ENCODE peak calls at places on chromosome 1, in four cellular contexts. O is endodermal cell, I is right atrium auricular region, G is colonic mucosa. Z is an unnamed sample.
A peak's percentile ranks its signal among the peaks of the same experiment; 100 is the strongest.

GRCh38 chr1:181398544-181398943 is 84.8 kb upstream of the CACNA1E start:
- DNase-seq in G (no peak), I (no peak), O (peak; percentile 20), Z (no peak)

GRCh38 chr1:21647431-21648373 is 21.5 kb downstream of the RAP1GAP start:
- DNase-seq in I (no peak), G (peak; percentile 71), O (peak; percentile 98), Z (peak; percentile 98)

GRCh38 chr1:67134692-67135091 is at the start of gene C1orf141:
- DNase-seq in I (no peak), O (peak; percentile 83), G (no peak), Z (no peak)

GRCh38 chr1:9121891-9122409 is 7.0 kb downstream of the GPR157 start:
- DNase-seq in O (no peak), G (no peak), I (no peak), Z (no peak)

GRCh38 chr1:23393706-23394105 is 24.1 kb upstream of the ZNF436 start:
- DNase-seq in G (no peak), O (peak; percentile 47), I (peak; percentile 73), Z (peak; percentile 80)

GRCh38 chr1:192907545-192908243 is 98.9 kb downstream of the RGS2 start:
- DNase-seq in G (no peak), I (no peak), O (no peak), Z (no peak)

GRCh38 chr1:19987719-19988118 is 8.3 kb upstream of the PLA2G2A start:
- DNase-seq in G (no peak), I (no peak), O (no peak), Z (no peak)

GRCh38 chr1:10122926-10123325 is 87.4 kb upstream of the KIF1B start:
- DNase-seq in O (no peak), I (no peak), G (no peak), Z (peak; percentile 94)

GRCh38 chr1:177190308-177190970 is 19.7 kb downstream of the BRINP2 start:
- DNase-seq in I (no peak), O (no peak), G (no peak), Z (no peak)

GRCh38 chr1:214280386-214281029 is 451 bp upstream of the SMYD2 start:
- DNase-seq in O (peak; percentile 83), G (peak; percentile 59), I (peak; percentile 75), Z (no peak)

GRCh38 chr1:43622471-43622870 is 27.5 kb upstream of the KDM4A start:
- DNase-seq in O (no peak), I (no peak), G (no peak), Z (peak; percentile 98)

GRCh38 chr1:41726899-41727748 is 191.6 kb downstream of the HIVEP3 start:
- DNase-seq in G (peak; percentile 38), O (peak; percentile 68), I (peak; percentile 78), Z (peak; percentile 83)

GRCh38 chr1:243799908-243800307 is 50.1 kb downstream of the AKT3 start:
- DNase-seq in I (no peak), O (no peak), G (no peak), Z (peak; percentile 25)

GRCh38 chr1:149884433-149885363 is 14.7 kb upstream of the BOLA1 start:
- DNase-seq in I (peak; percentile 58), G (peak; percentile 27), O (peak; percentile 61), Z (no peak)

GRCh38 chr1:70091811-70092210 is 113.6 kb downstream of the LRRC40 start:
- DNase-seq in I (no peak), O (no peak), G (no peak), Z (no peak)

GRCh38 chr1:72186733-72187307 is 95.5 kb downstream of the NEGR1 start:
- DNase-seq in I (no peak), G (no peak), O (no peak), Z (peak; percentile 22)

GRCh38 chr1:167499657-167500056 is 18.7 kb downstream of the CD247 start:
- DNase-seq in O (no peak), I (no peak), G (no peak), Z (no peak)

GRCh38 chr1:89938171-89939055 is 56.5 kb upstream of the ZNF326 start:
- DNase-seq in I (no peak), O (no peak), G (no peak), Z (no peak)

GRCh38 chr1:184892116-184892515 is 82.2 kb downstream of the NIBAN1 start:
- DNase-seq in O (no peak), G (no peak), I (no peak), Z (no peak)

GRCh38 chr1:75129660-75130311 is 4.4 kb upstream of the LHX8 start:
- DNase-seq in O (peak; percentile 46), I (no peak), G (no peak), Z (peak; percentile 48)

GRCh38 chr1:9625761-9626160 is 25.8 kb upstream of the PIK3CD start:
- DNase-seq in G (no peak), I (no peak), O (no peak), Z (peak; percentile 21)

GRCh38 chr1:119660253-119661078 is 12.4 kb upstream of the ZNF697 start:
- DNase-seq in G (peak; percentile 25), O (no peak), I (no peak), Z (no peak)

GRCh38 chr1:234643111-234643849 is 33.3 kb upstream of the IRF2BP2 start:
- DNase-seq in G (peak; percentile 76), O (no peak), I (no peak), Z (no peak)

GRCh38 chr1:98005326-98006010 is 84.6 kb upstream of the DPYD start:
- DNase-seq in I (no peak), O (no peak), G (no peak), Z (no peak)

GRCh38 chr1:94515548-94515947 is 26.0 kb downstream of the F3 start:
- DNase-seq in G (no peak), O (no peak), I (no peak), Z (no peak)

GRCh38 chr1:214702561-214702960 is 99.6 kb downstream of the CENPF start:
- DNase-seq in G (no peak), O (no peak), I (no peak), Z (no peak)

GRCh38 chr1:174114788-174115448 is 44.4 kb upstream of the RABGAP1L start:
- DNase-seq in O (peak; percentile 75), G (peak; percentile 50), I (no peak), Z (no peak)

GRCh38 chr1:108190686-108191416 is 9.3 kb downstream of the SLC25A24 start:
- DNase-seq in I (no peak), O (no peak), G (no peak), Z (no peak)

GRCh38 chr1:74729741-74730478 is 2.9 kb downstream of the CRYZ start:
- DNase-seq in I (no peak), O (peak; percentile 53), G (no peak), Z (peak; percentile 88)

GRCh38 chr1:27934818-27935549 is at the start of gene SMPDL3B:
- DNase-seq in I (no peak), O (peak; percentile 97), G (peak; percentile 88), Z (peak; percentile 36)

GRCh38 chr1:27936370-27936769 is 1.6 kb downstream of the SMPDL3B start:
- DNase-seq in I (no peak), O (no peak), G (no peak), Z (no peak)

GRCh38 chr1:27935721-27936120 is 921 bp downstream of the SMPDL3B start:
- DNase-seq in O (no peak), I (no peak), G (no peak), Z (no peak)

GRCh38 chr1:27931184-27931583 is 3.6 kb upstream of the SMPDL3B start:
- DNase-seq in G (no peak), O (no peak), I (no peak), Z (no peak)
- H3K9me3 ChIP-seq in G (no peaks in the 10 kb centered on the region), O (no peaks in the 10 kb centered on the region), I (no peaks in the 10 kb centered on the region), Z (no peaks in the 10 kb centered on the region)

GRCh38 chr1:79587229-79587628 is 580.7 kb upstream of the ADGRL4 start:
- DNase-seq in G (no peak), I (no peak), O (no peak), Z (no peak)
- TF ChIP-seq CTCF in G (no peak), I (no peak), O (peak; percentile 41), Z (no peak)

DNA sequence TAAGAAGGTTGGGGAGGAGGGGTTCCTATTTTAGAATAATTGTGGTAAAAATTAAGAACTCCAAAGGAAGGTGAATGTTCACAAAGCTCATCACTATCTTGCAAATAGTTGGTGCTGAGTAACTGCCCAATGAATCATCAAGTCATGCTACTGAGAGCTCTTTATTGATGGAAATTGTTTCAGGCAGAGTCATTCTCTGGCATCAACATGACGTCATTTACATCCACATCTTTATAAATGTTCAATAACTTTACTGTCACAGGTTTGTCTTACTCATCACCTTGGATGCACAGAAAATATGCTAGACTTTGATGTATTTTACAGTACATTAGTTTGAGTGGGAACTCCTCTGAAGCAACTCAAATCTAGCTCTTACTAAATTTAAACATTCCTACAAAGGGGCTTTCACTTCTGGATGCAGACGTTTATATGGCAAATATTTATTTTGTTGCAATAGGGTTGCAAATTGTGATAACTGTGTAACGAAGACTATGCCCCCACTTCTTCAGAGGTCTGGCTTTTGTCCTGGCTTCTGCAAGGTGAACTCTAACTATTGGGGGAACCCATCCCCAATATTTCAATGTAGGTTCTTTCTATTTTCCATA is 273.7 kb upstream of the AJAP1 start:
- DNase-seq in G (no peak), O (no peak), I (no peak), Z (no peak)
- H3K9me3 ChIP-seq in G (no peaks in the 10 kb centered on the region), O (peaks cover 43% of the 10 kb centered on the region), I (peaks cover 18% of the 10 kb centered on the region), Z (peaks cover 2% of the 10 kb centered on the region)

GRCh38 chr1:230303069-230303468 is 123.1 kb downstream of the PGBD5 start:
- DNase-seq in I (no peak), O (no peak), G (no peak), Z (peak; percentile 59)
- TF ChIP-seq CTCF in I (no peak), O (no peak), G (no peak), Z (peak; percentile 15)

GRCh38 chr1:27928216-27928954 is 6.4 kb upstream of the SMPDL3B start:
- DNase-seq in I (no peak), G (no peak), O (no peak), Z (no peak)
- H3K9me3 ChIP-seq in I (no peaks in the 10 kb centered on the region), G (no peaks in the 10 kb centered on the region), O (no peaks in the 10 kb centered on the region), Z (no peaks in the 10 kb centered on the region)

DNA sequence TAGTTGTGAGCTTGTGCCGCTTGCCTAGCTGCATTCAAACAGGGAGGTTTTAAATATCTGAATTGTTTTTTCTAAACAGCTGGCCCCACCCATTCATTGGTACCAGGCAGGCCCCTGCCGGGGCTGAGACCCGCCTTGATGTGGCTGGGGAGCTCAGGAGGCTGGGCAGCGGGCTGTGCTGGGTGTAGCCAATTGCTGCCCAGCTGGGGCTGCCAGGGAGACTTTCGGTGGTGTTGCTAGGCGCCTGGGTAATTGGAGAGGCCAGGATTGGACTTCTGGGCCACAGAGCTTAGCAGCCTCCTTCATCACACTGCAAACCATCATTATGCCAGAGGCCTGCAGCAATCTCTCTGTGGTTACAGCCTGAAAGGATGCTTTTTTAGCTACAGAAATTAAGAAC is 12.2 kb downstream of the RHBDL2 start:
- DNase-seq in O (peak; percentile 57), G (no peak), I (no peak), Z (peak; percentile 73)
- TF ChIP-seq CTCF in O (no peak), G (no peak), I (no peak), Z (no peak)

GRCh38 chr1:49197081-49197480 is 420.4 kb upstream of the BEND5 start:
- DNase-seq in G (no peak), O (no peak), I (no peak), Z (no peak)
- H3K9me3 ChIP-seq in G (no peaks in the 10 kb centered on the region), O (peaks cover 91% of the 10 kb centered on the region), I (no peaks in the 10 kb centered on the region), Z (no peaks in the 10 kb centered on the region)

DNA sequence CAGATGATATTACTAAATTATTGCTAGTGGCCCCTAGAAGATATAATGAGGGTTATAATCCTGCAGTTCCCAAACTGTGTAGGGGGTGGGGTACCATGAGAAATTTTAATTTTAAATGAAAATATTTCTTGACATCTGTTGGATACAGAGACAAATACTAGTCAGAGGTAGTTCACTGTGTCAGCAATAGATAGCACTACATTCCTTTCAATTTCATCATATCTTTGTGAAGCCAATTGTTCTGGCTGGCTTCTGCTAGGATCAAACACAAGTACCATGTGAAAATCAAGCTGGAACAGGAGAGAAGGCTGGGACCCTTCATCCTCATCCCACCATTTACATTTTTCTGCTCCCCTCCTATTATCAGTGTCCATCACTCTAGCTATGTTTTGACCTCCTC is 208.1 kb downstream of the USH2A start:
- DNase-seq in O (no peak), G (no peak), I (no peak), Z (no peak)
- TF ChIP-seq CTCF in O (no peak), G (no peak), I (no peak), Z (no peak)